ENCODE peak calls at places on chromosomes 5 and 9, in eight cellular contexts. One of them, this sample, is unnamed.

GRCh38 chr9:18149457-18150011 is 324.4 kb upstream of the ADAMTSL1 start:
- DNase-seq in SK-N-SH: no peak
- DNase-seq in right lobe of liver: no peak
- DNase-seq in GM23338: no peak
- DNase-seq in thyroid gland: no peak
- DNase-seq in left ventricle myocardium inferior: no peak
- DNase-seq in cardiac muscle cell: no peak
- DNase-seq in neural progenitor cell: no peak
- DNase-seq in this sample: no peak

GRCh38 chr5:107672212-107673105 is 1.7 kb upstream of the EFNA5 start:
- DNase-seq in left ventricle myocardium inferior: peak; percentile 73
- DNase-seq in right lobe of liver: peak; percentile 51
- DNase-seq in thyroid gland: peak; percentile 84
- DNase-seq in SK-N-SH: peak; percentile 86
- DNase-seq in cardiac muscle cell: peak; percentile 95
- DNase-seq in neural progenitor cell: peak; percentile 97
- DNase-seq in GM23338: peak; percentile 99
- DNase-seq in this sample: peak; percentile 80

GRCh38 chr9:126366366-126367011 is 39.9 kb downstream of the MVB12B start:
- DNase-seq in right lobe of liver: no peak
- DNase-seq in cardiac muscle cell: no peak
- DNase-seq in GM23338: no peak
- DNase-seq in neural progenitor cell: no peak
- DNase-seq in left ventricle myocardium inferior: peak; percentile 34
- DNase-seq in thyroid gland: no peak
- DNase-seq in SK-N-SH: no peak
- DNase-seq in this sample: no peak

GRCh38 chr9:112094948-112095779 is 79.9 kb downstream of the SUSD1 start:
- DNase-seq in cardiac muscle cell: no peak
- DNase-seq in GM23338: no peak
- DNase-seq in SK-N-SH: no peak
- DNase-seq in thyroid gland: no peak
- DNase-seq in right lobe of liver: no peak
- DNase-seq in neural progenitor cell: no peak
- DNase-seq in left ventricle myocardium inferior: no peak
- DNase-seq in this sample: no peak

GRCh38 chr9:95003694-95004451 is 277.4 kb downstream of the AOPEP start:
- DNase-seq in GM23338: peak; percentile 68
- DNase-seq in neural progenitor cell: peak; percentile 66
- DNase-seq in left ventricle myocardium inferior: peak; percentile 66
- DNase-seq in thyroid gland: peak; percentile 84
- DNase-seq in SK-N-SH: peak; percentile 80
- DNase-seq in right lobe of liver: peak; percentile 64
- DNase-seq in cardiac muscle cell: peak; percentile 55
- DNase-seq in this sample: peak; percentile 61

GRCh38 chr9:135887585-135888050 is 19.7 kb downstream of the CAMSAP1 start:
- DNase-seq in left ventricle myocardium inferior: no peak
- DNase-seq in GM23338: peak; percentile 76
- DNase-seq in SK-N-SH: no peak
- DNase-seq in right lobe of liver: no peak
- DNase-seq in cardiac muscle cell: peak; percentile 28
- DNase-seq in thyroid gland: no peak
- DNase-seq in neural progenitor cell: peak; percentile 36
- DNase-seq in this sample: no peak

GRCh38 chr5:126851441-126852103 is 74.6 kb downstream of the LMNB1 start:
- DNase-seq in left ventricle myocardium inferior: no peak
- DNase-seq in SK-N-SH: no peak
- DNase-seq in GM23338: no peak
- DNase-seq in thyroid gland: no peak
- DNase-seq in cardiac muscle cell: no peak
- DNase-seq in neural progenitor cell: no peak
- DNase-seq in right lobe of liver: no peak
- DNase-seq in this sample: no peak

GRCh38 chr9:107847977-107848376 is 358.4 kb upstream of the KLF4 start:
- DNase-seq in SK-N-SH: no peak
- DNase-seq in left ventricle myocardium inferior: no peak
- DNase-seq in right lobe of liver: no peak
- DNase-seq in neural progenitor cell: no peak
- DNase-seq in GM23338: no peak
- DNase-seq in cardiac muscle cell: no peak
- DNase-seq in thyroid gland: no peak
- DNase-seq in this sample: no peak

GRCh38 chr9:16915126-16915831 is 44.8 kb upstream of the BNC2 start:
- DNase-seq in cardiac muscle cell: no peak
- DNase-seq in right lobe of liver: no peak
- DNase-seq in neural progenitor cell: no peak
- DNase-seq in SK-N-SH: no peak
- DNase-seq in GM23338: no peak
- DNase-seq in thyroid gland: no peak
- DNase-seq in left ventricle myocardium inferior: no peak
- DNase-seq in this sample: no peak

GRCh38 chr9:121551985-121552753 is 52.5 kb upstream of the GGTA1 start:
- DNase-seq in left ventricle myocardium inferior: no peak
- DNase-seq in SK-N-SH: no peak
- DNase-seq in GM23338: no peak
- DNase-seq in cardiac muscle cell: no peak
- DNase-seq in right lobe of liver: no peak
- DNase-seq in neural progenitor cell: no peak
- DNase-seq in thyroid gland: no peak
- DNase-seq in this sample: no peak

GRCh38 chr9:124869466-124869985 is 7.6 kb downstream of the ARPC5L start:
- DNase-seq in SK-N-SH: peak; percentile 68
- DNase-seq in cardiac muscle cell: peak; percentile 45
- DNase-seq in left ventricle myocardium inferior: no peak
- DNase-seq in right lobe of liver: peak; percentile 54
- DNase-seq in GM23338: no peak
- DNase-seq in thyroid gland: no peak
- DNase-seq in neural progenitor cell: peak; percentile 40
- DNase-seq in this sample: no peak

GRCh38 chr9:101365181-101365580 is 19.6 kb downstream of the BAAT start:
- DNase-seq in thyroid gland: no peak
- DNase-seq in left ventricle myocardium inferior: no peak
- DNase-seq in GM23338: no peak
- DNase-seq in SK-N-SH: no peak
- DNase-seq in right lobe of liver: no peak
- DNase-seq in cardiac muscle cell: no peak
- DNase-seq in neural progenitor cell: no peak
- DNase-seq in this sample: no peak

GRCh38 chr9:131238402-131239021 is 37.8 kb downstream of the FAM78A start:
- DNase-seq in left ventricle myocardium inferior: peak; percentile 50
- DNase-seq in SK-N-SH: no peak
- DNase-seq in neural progenitor cell: peak; percentile 45
- DNase-seq in thyroid gland: no peak
- DNase-seq in cardiac muscle cell: peak; percentile 93
- DNase-seq in GM23338: no peak
- DNase-seq in right lobe of liver: no peak
- DNase-seq in this sample: no peak

GRCh38 chr5:134246771-134247329 is 21.0 kb upstream of the PPP2CA start:
- DNase-seq in right lobe of liver: peak; percentile 47
- DNase-seq in neural progenitor cell: no peak
- DNase-seq in GM23338: no peak
- DNase-seq in cardiac muscle cell: no peak
- DNase-seq in thyroid gland: no peak
- DNase-seq in left ventricle myocardium inferior: peak; percentile 57
- DNase-seq in SK-N-SH: no peak
- DNase-seq in this sample: no peak

DNA sequence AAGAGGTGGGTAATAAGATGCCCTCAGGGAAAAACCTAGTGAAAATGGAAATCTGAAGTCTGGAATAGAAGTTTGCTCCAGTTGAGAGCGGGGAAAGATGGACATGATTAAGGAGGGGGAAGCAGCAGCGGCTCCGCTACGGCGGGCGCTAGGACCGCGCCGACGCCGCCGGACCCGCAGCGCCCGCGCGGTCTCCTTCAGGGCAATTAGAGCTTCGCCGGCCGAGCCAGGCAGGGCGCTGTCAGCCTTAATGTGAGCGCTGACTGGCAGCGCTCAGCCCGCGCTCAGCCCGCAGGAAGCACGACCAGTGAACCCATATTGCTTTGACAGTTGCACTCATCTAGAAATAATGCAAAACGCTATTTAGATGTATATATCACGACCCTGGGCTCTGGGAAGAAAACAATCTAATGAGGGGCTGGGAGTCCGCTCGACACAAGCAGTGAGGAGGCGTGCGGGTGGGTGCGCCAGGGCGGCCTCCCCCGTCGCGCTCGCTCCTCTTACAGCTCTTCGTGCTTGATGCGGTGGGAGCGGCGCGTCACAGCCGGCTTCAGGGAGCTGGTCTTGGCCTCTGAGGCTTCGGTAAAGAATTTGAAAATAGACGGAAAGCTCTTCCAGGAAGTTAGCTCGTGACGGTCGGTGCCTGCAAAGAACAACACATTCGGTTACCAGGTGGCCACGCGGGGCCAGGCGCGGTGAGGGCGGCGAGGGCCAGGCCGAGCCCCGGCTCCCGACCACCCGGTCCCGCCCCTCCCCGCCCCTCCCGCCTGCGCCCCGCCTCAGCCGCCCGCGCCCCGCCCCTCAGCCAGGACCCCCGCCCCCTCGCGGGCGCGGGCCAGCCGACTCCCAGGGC is 37.7 kb downstream of the NR2F1 start:
- DNase-seq in cardiac muscle cell: peak; percentile 85
- DNase-seq in GM23338: peak; percentile 88
- DNase-seq in left ventricle myocardium inferior: peak; percentile 61
- DNase-seq in right lobe of liver: peak; percentile 72
- DNase-seq in thyroid gland: peak; percentile 71
- DNase-seq in SK-N-SH: peak; percentile 94
- DNase-seq in neural progenitor cell: peak; percentile 94
- DNase-seq in this sample: peak; percentile 87
- TF ChIP-seq CTCF in cardiac muscle cell: peak; percentile 12
- TF ChIP-seq CTCF in GM23338: no peak
- TF ChIP-seq CTCF in left ventricle myocardium inferior: peak; percentile 36
- TF ChIP-seq CTCF in right lobe of liver: no peak
- TF ChIP-seq CTCF in thyroid gland: no peak
- TF ChIP-seq CTCF in SK-N-SH: peak; percentile 22
- TF ChIP-seq CTCF in neural progenitor cell: peak; percentile 14
- TF ChIP-seq CTCF in this sample: no peak

DNA sequence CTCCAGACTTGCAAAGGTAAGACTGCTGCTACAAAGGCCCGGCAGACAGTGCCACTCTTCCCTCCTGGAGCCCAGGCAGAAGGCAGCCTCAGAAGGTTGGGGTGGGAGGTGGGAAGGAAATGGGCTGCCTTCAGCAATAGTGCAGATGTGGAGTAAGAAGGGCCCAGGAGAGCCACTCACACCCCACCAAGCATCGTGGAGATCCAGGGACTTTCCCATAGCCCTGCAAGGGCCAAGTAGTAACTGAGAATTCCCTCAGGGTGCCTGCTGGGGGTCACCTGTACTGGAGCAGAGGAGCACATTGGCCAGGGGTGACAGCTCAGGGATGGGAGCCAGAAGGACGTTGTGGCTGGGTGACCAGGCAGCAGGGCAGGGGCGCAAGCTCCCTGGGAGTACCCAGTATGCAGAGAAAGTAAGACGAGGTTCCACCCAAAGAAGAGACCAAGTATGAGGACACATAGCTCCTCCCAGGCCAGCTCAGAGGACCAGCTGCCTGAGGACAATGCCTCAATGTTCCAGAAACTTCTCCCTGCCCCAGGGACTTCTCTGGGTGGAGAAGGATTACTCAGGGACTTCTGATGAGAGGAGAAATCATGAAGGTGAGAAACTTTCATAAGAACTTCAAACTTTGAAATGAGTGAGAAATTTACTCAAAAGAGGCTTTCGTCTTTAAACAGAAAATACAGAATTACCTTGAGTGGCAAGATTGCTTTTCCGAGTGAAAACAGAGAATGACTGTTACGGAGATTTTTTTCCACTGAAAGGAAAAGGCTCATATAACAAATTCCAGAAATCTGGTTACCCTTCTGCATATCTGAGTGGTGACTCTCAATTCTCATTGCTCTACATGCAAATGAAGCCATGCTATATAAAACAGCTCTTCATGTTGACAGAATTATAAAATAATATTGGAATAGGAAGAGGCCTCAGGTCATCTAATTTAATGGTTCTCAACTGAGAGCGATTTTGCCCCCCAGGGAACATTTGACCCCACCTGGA is 87.9 kb upstream of the TRIO start:
- DNase-seq in neural progenitor cell: no peak
- DNase-seq in SK-N-SH: no peak
- DNase-seq in cardiac muscle cell: no peak
- DNase-seq in GM23338: no peak
- DNase-seq in left ventricle myocardium inferior: no peak
- DNase-seq in right lobe of liver: no peak
- DNase-seq in thyroid gland: no peak
- DNase-seq in this sample: no peak
- H3K27ac ChIP-seq in neural progenitor cell: no peak overlapping the region
- H3K27ac ChIP-seq in SK-N-SH: peak overlapping the region; percentile 55
- H3K27ac ChIP-seq in cardiac muscle cell: no peak overlapping the region
- H3K27ac ChIP-seq in GM23338: no peak overlapping the region
- H3K27ac ChIP-seq in left ventricle myocardium inferior: no peak overlapping the region
- H3K27ac ChIP-seq in right lobe of liver: no peak overlapping the region
- H3K27ac ChIP-seq in thyroid gland: no peak overlapping the region
- H3K27ac ChIP-seq in this sample: no peak overlapping the region

GRCh38 chr5:178576591-178577351 is 13.4 kb downstream of the COL23A1 start:
- DNase-seq in GM23338: peak; percentile 68
- DNase-seq in cardiac muscle cell: peak; percentile 53
- DNase-seq in SK-N-SH: no peak
- DNase-seq in neural progenitor cell: peak; percentile 78
- DNase-seq in right lobe of liver: no peak
- DNase-seq in thyroid gland: peak; percentile 25
- DNase-seq in left ventricle myocardium inferior: no peak
- DNase-seq in this sample: no peak
- H3K36me3 ChIP-seq in GM23338: no peaks in the 10 kb centered on the region
- H3K36me3 ChIP-seq in cardiac muscle cell: no peaks in the 10 kb centered on the region
- H3K36me3 ChIP-seq in SK-N-SH: no peaks in the 10 kb centered on the region
- H3K36me3 ChIP-seq in neural progenitor cell: no peaks in the 10 kb centered on the region
- H3K36me3 ChIP-seq in right lobe of liver: no peaks in the 10 kb centered on the region
- H3K36me3 ChIP-seq in thyroid gland: no peaks in the 10 kb centered on the region
- H3K36me3 ChIP-seq in left ventricle myocardium inferior: no peaks in the 10 kb centered on the region
- H3K36me3 ChIP-seq in this sample: no peaks in the 10 kb centered on the region

DNA sequence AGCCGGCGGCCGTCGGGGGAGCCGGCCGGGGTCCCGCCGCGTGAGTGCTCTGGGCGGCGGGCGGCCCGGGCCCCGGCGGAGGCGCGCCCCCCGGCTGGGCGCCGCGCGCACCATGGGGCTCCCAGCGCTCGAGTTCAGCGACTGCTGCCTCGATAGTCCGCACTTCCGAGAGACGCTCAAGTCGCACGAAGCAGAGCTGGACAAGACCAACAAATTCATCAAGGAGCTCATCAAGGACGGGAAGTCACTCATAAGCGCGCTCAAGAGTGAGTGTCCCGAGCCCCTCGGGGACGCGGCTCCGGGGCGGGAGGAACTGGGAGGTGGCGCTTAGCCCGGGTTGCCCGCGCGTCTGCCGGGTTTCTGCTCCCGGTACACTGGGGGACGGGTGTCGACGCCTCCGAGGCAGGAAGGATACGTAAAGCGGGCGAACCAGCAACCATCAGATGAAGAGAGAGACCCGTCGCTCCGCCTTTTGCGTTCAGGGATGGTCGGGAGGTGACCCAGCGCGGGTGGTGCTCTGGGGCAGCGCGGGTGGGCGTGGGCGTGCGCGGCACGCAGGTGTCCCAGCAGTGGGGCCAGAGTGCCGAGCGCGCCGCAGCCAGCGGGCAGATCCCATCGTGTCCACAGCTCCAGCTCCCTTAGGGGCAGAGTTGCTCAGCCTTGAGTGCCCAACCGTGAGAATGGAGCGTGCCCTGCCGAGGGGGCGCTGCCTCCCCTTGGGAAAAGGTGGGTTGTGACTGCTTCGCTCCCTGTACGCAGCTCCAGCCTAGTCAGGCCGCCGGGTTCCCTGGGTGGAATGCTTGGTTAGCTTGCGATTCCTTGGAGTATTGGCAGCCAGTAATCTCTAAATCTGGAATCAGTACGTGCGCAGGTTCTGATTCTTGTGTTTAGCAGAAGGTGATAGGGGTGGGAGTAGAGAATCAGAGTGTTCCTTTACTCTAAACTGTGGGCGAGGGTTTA is 753 bp downstream of the ARHGAP26 start:
- DNase-seq in neural progenitor cell: peak; percentile 81
- DNase-seq in thyroid gland: peak; percentile 62
- DNase-seq in left ventricle myocardium inferior: peak; percentile 51
- DNase-seq in right lobe of liver: peak; percentile 69
- DNase-seq in SK-N-SH: peak; percentile 75
- DNase-seq in cardiac muscle cell: peak; percentile 73
- DNase-seq in GM23338: peak; percentile 81
- DNase-seq in this sample: peak; percentile 64
- TF ChIP-seq CTCF in neural progenitor cell: peak; percentile 43
- TF ChIP-seq CTCF in thyroid gland: no peak
- TF ChIP-seq CTCF in left ventricle myocardium inferior: no peak
- TF ChIP-seq CTCF in right lobe of liver: no peak
- TF ChIP-seq CTCF in SK-N-SH: peak; percentile 45
- TF ChIP-seq CTCF in cardiac muscle cell: no peak
- TF ChIP-seq CTCF in GM23338: peak; percentile 34
- TF ChIP-seq CTCF in this sample: no peak